ENCODE peak calls at places on chromosome 12, in five cellular contexts. One of them, this sample, is unnamed.

GRCh38 chr12:108653082-108653516 is 19.4 kb upstream of the SELPLG start:
- DNase-seq in GM12878: no peak
- DNase-seq in IMR-90: no peak
- DNase-seq in SK-N-SH: no peak
- DNase-seq in K562: no peak
- DNase-seq in this sample: no peak

GRCh38 chr12:124677552-124678356 is 110.3 kb upstream of the NCOR2 start:
- DNase-seq in GM12878: no peak
- DNase-seq in IMR-90: no peak
- DNase-seq in SK-N-SH: no peak
- DNase-seq in K562: no peak
- DNase-seq in this sample: no peak

GRCh38 chr12:23204933-23205778 is 580.2 kb downstream of the ETNK1 start:
- DNase-seq in GM12878: peak
- DNase-seq in IMR-90: peak
- DNase-seq in SK-N-SH: peak
- DNase-seq in K562: peak
- DNase-seq in this sample: peak

GRCh38 chr12:96483116-96483515 is 6.3 kb upstream of the CFAP54 start:
- DNase-seq in GM12878: no peak
- DNase-seq in IMR-90: no peak
- DNase-seq in SK-N-SH: no peak
- DNase-seq in K562: no peak
- DNase-seq in this sample: no peak

GRCh38 chr12:75366629-75367028 is 24.3 kb upstream of the GLIPR1L2 start:
- DNase-seq in GM12878: no peak
- DNase-seq in IMR-90: peak
- DNase-seq in SK-N-SH: no peak
- DNase-seq in K562: no peak
- DNase-seq in this sample: no peak

GRCh38 chr12:130952545-130952954 is 1.2 kb upstream of the ADGRD1 start:
- DNase-seq in GM12878: no peak
- DNase-seq in IMR-90: no peak
- DNase-seq in SK-N-SH: peak
- DNase-seq in K562: peak
- DNase-seq in this sample: no peak

GRCh38 chr12:1533602-1534304 is 60.6 kb downstream of the FBXL14 start:
- DNase-seq in GM12878: peak
- DNase-seq in IMR-90: peak
- DNase-seq in SK-N-SH: no peak
- DNase-seq in K562: peak
- DNase-seq in this sample: no peak

GRCh38 chr12:111434680-111435338 is 29.1 kb downstream of the SH2B3 start:
- DNase-seq in GM12878: peak
- DNase-seq in IMR-90: peak
- DNase-seq in SK-N-SH: no peak
- DNase-seq in K562: no peak
- DNase-seq in this sample: no peak

GRCh38 chr12:138898-139534 is 72.4 kb downstream of the IQSEC3 start:
- DNase-seq in GM12878: no peak
- DNase-seq in IMR-90: peak
- DNase-seq in SK-N-SH: no peak
- DNase-seq in K562: no peak
- DNase-seq in this sample: no peak

GRCh38 chr12:25123126-25123525 is 71.8 kb downstream of the DNAI7 start:
- DNase-seq in GM12878: no peak
- DNase-seq in IMR-90: no peak
- DNase-seq in SK-N-SH: no peak
- DNase-seq in K562: no peak
- DNase-seq in this sample: no peak
- TF ChIP-seq RFX5 in GM12878: no peak
- TF ChIP-seq RFX5 in IMR-90: no peak
- TF ChIP-seq RFX5 in SK-N-SH: no peak
- TF ChIP-seq RFX5 in K562: no peak
- TF ChIP-seq RFX5 in this sample: no peak

DNA sequence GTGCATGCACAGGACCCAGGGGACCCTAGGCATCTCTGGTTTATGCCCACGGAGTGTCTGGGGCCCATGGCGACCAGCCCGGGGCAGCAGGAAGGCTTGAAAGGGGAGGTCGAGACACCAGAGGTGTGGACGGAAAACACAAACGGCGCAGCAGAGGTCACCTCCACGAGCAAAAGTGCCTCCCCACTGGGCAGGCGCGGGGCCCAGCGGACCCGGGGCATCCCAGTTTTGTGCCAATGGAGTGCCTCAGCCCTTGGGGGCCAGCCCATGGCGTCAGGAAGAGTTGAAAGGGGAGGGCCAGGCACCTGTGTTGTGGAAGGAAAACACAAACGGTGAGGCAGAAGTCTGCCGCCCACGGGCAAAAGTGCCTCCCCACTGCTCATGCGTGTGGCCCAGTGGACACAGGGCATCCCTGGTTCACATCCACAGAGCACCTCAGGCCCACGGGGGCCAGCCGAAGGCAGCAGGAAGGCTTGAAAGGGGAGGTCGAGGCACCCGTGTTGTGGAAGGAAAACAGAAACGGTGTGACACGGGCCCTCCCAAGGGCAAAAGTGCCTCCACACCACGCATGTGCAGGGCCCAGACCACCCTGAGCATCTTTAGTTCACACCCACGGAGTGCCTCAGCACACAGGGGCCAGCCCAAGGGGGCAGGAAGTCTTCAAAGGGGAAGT is 378.8 kb downstream of the ALG10 start:
- DNase-seq in GM12878: no peak
- DNase-seq in IMR-90: no peak
- DNase-seq in SK-N-SH: peak
- DNase-seq in K562: no peak
- DNase-seq in this sample: no peak
- TF ChIP-seq MXI1 in GM12878: no peak
- TF ChIP-seq MXI1 in IMR-90: no peak
- TF ChIP-seq MXI1 in SK-N-SH: no peak
- TF ChIP-seq MXI1 in K562: no peak
- TF ChIP-seq MXI1 in this sample: no peak

GRCh38 chr12:69330475-69331473 is 17.4 kb upstream of the LYZ start:
- DNase-seq in GM12878: no peak
- DNase-seq in IMR-90: peak
- DNase-seq in SK-N-SH: peak
- DNase-seq in K562: peak
- DNase-seq in this sample: no peak
- TF ChIP-seq RFX5 in GM12878: no peak
- TF ChIP-seq RFX5 in IMR-90: no peak
- TF ChIP-seq RFX5 in SK-N-SH: no peak
- TF ChIP-seq RFX5 in K562: no peak
- TF ChIP-seq RFX5 in this sample: no peak

DNA sequence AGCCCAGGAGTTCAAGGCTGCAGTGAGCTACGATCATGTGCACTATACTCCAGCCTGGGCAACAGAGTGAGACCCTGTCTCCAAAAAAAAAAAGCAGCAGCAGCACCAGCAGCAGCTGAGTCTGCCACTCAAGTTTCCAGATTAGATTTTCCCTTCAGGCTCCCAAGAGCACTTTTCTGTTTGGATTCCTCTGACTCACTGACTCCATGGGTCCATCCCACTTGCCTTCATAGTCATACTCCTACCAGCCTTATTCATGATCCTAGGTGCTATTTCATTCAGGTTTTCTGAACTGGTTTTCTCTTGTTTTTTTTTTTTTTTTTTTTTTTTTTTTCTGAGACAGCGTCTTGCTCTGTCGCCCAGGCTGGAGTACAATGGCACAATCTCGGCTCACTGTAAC is 6.8 kb upstream of the TWF1 start:
- DNase-seq in GM12878: no peak
- DNase-seq in IMR-90: peak
- DNase-seq in SK-N-SH: no peak
- DNase-seq in K562: no peak
- DNase-seq in this sample: no peak
- TF ChIP-seq MXI1 in GM12878: no peak
- TF ChIP-seq MXI1 in IMR-90: no peak
- TF ChIP-seq MXI1 in SK-N-SH: no peak
- TF ChIP-seq MXI1 in K562: no peak
- TF ChIP-seq MXI1 in this sample: no peak

GRCh38 chr12:87107270-87107669 is 851.1 kb upstream of the MGAT4C start:
- DNase-seq in GM12878: no peak
- DNase-seq in IMR-90: no peak
- DNase-seq in SK-N-SH: no peak
- DNase-seq in K562: no peak
- DNase-seq in this sample: no peak

GRCh38 chr12:87116778-87117177 is 860.6 kb upstream of the MGAT4C start:
- DNase-seq in GM12878: no peak
- DNase-seq in IMR-90: no peak
- DNase-seq in SK-N-SH: no peak
- DNase-seq in K562: no peak
- DNase-seq in this sample: no peak

GRCh38 chr12:87117516-87117915 is 861.3 kb upstream of the MGAT4C start:
- DNase-seq in GM12878: no peak
- DNase-seq in IMR-90: no peak
- DNase-seq in SK-N-SH: no peak
- DNase-seq in K562: no peak
- DNase-seq in this sample: no peak

GRCh38 chr12:87112946-87113345 is 856.8 kb upstream of the MGAT4C start:
- DNase-seq in GM12878: no peak
- DNase-seq in IMR-90: peak
- DNase-seq in SK-N-SH: no peak
- DNase-seq in K562: no peak
- DNase-seq in this sample: no peak
- TF ChIP-seq RFX5 in GM12878: no peak
- TF ChIP-seq RFX5 in IMR-90: no peak
- TF ChIP-seq RFX5 in SK-N-SH: no peak
- TF ChIP-seq RFX5 in K562: no peak
- TF ChIP-seq RFX5 in this sample: no peak

This sample was measured in HepG2.